ENCODE peak calls at places on chromosomes 5 and 9, in five cellular contexts. S, G, J, F and U are unnamed samples.

GRCh38 chr5:14356305-14356704 is 213.2 kb downstream of the TRIO start:
- DNase-seq in G (no peak), S (no peak), J (no peak), F (no peak), U (no peak)

GRCh38 chr9:1883004-1883403 is 132.1 kb upstream of the SMARCA2 start:
- DNase-seq in S (no peak), G (no peak), J (no peak), F (no peak), U (no peak)

GRCh38 chr9:37987467-37987981 is 81.5 kb downstream of the SHB start:
- DNase-seq in G (no peak), S (no peak), F (no peak), J (no peak), U (no peak)

GRCh38 chr9:14030350-14030823 is 283.6 kb downstream of the NFIB start:
- DNase-seq in S (no peak), G (no peak), J (no peak), F (no peak), U (no peak)

GRCh38 chr9:95048225-95049087 is 269.1 kb downstream of the FANCC start:
- DNase-seq in F (no peak), S (no peak), G (peak), J (no peak), U (peak)

GRCh38 chr5:122656107-122656506 is 118.8 kb upstream of the SNX2 start:
- DNase-seq in S (no peak), J (no peak), F (no peak), G (no peak), U (no peak)

GRCh38 chr5:73093943-73094342 is 26.4 kb upstream of the TMEM171 start:
- DNase-seq in G (no peak), J (no peak), S (no peak), F (no peak), U (peak)

GRCh38 chr9:115193777-115194176 is 75.8 kb upstream of the TNC start:
- DNase-seq in S (no peak), J (no peak), G (peak), F (no peak), U (no peak)

GRCh38 chr5:169861934-169862333 is 118.4 kb downstream of the INSYN2B start:
- DNase-seq in S (no peak), G (no peak), F (no peak), J (no peak), U (no peak)

GRCh38 chr9:97980479-97980803 is 2.7 kb upstream of the ANP32B start:
- DNase-seq in S (no peak), G (no peak), F (no peak), J (no peak), U (no peak)

GRCh38 chr9:38692707-38693106 is 27.2 kb downstream of the FAM240B start:
- DNase-seq in G (no peak), J (no peak), F (no peak), S (no peak), U (no peak)

GRCh38 chr5:19615661-19616060 is 372.3 kb downstream of the CDH18 start:
- DNase-seq in S (no peak), G (no peak), F (no peak), J (no peak), U (no peak)

GRCh38 chr5:94847726-94848125 is 229.3 kb downstream of the SLF1 start:
- DNase-seq in F (no peak), S (no peak), J (no peak), G (no peak), U (no peak)

GRCh38 chr9:114178756-114179450 is 23.6 kb downstream of the COL27A1 start:
- DNase-seq in S (peak), J (no peak), G (no peak), F (no peak), U (no peak)

GRCh38 chr9:114914139-114914538 is 16.3 kb downstream of the TNFSF8 start:
- DNase-seq in S (no peak), G (peak), J (no peak), F (no peak), U (peak)

GRCh38 chr5:29697786-29698414 is 1495.6 kb upstream of the CDH6 start:
- DNase-seq in J (no peak), G (peak), F (no peak), S (no peak), U (peak)

GRCh38 chr9:130662927-130663257 is 1.5 kb upstream of the PRDM12 start:
- DNase-seq in F (no peak), S (no peak), G (peak), J (no peak), U (no peak)

GRCh38 chr5:95924720-95925119 is 36.9 kb downstream of the ELL2 start:
- DNase-seq in F (no peak), J (no peak), S (no peak), G (no peak), U (no peak)

GRCh38 chr5:169691473-169691872 is 54.4 kb downstream of the DOCK2 start:
- DNase-seq in J (no peak), G (no peak), S (no peak), F (no peak), U (no peak)

GRCh38 chr9:133257398-133258053 is 17.5 kb downstream of the ABO start:
- DNase-seq in S (no peak), F (no peak), J (no peak), G (no peak), U (peak)

GRCh38 chr5:159257007-159257406 is 6.1 kb upstream of the UBLCP1 start:
- DNase-seq in S (no peak), G (no peak), F (no peak), J (no peak), U (no peak)

GRCh38 chr9:32380944-32381343 is 3.5 kb upstream of the ACO1 start:
- DNase-seq in J (no peak), F (no peak), S (no peak), G (no peak), U (no peak)

GRCh38 chr5:170357853-170358497 is 31.2 kb downstream of the KCNMB1 start:
- DNase-seq in J (no peak), F (no peak), S (no peak), G (no peak), U (no peak)

GRCh38 chr5:135057233-135057632 is 23.2 kb upstream of the PITX1 start:
- DNase-seq in J (no peak), F (no peak), S (no peak), G (no peak), U (no peak)

GRCh38 chr5:126939887-126940286 is 90.5 kb downstream of the MARCHF3 start:
- DNase-seq in S (no peak), F (no peak), J (no peak), G (no peak), U (no peak)

GRCh38 chr5:140345919-140346347 is 470 bp downstream of the HBEGF start:
- DNase-seq in S (no peak), F (no peak), G (peak), J (peak), U (peak)

GRCh38 chr9:92180669-92181181 is 65.5 kb upstream of the SPTLC1 start:
- DNase-seq in G (no peak), F (no peak), J (no peak), S (peak), U (peak)

GRCh38 chr9:126624912-126625311 is 11.2 kb downstream of the LMX1B start:
- DNase-seq in S (no peak), G (peak), F (no peak), J (no peak), U (no peak)
- H3K4me3 ChIP-seq in S (no peak), G (peak), F (no peak), J (no peak), U (no peak)

DNA sequence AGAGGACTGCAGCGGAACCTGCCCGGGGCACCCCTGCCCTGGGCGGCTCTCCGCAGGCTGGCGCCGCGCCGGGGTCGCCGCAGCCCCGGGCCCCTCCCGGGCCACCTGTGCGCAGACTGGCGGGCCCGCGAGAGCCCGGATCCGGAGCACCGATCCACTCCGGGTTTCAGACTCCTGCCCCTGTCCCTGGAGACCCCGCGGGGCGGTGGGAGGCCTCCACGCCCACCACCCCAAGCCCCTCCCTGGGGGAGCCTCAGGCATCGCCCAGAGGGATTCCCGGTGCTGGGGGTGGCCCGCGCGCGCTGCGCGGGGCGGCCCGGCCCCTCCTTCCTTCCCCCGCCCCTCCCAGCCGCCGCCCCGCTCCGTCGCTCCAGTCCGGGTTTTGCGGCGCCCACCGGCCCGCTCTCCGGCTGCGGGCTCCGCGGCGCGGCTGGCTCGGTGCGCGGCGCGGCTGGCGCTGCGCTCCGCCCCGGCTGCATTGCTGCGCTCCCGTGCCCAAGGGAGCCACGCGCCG is at the start of gene UNC5A:
- DNase-seq in G (peak), F (no peak), J (no peak), S (no peak), U (peak)
- H3K4me3 ChIP-seq in G (peak), F (peak), J (peak), S (peak), U (peak)

GRCh38 chr5:160466889-160467554 is 45.4 kb downstream of the PTTG1 start:
- DNase-seq in G (no peak), S (no peak), J (no peak), F (no peak), U (no peak)
- H3K4me3 ChIP-seq in G (no peak), S (peak), J (no peak), F (peak), U (no peak)

DNA sequence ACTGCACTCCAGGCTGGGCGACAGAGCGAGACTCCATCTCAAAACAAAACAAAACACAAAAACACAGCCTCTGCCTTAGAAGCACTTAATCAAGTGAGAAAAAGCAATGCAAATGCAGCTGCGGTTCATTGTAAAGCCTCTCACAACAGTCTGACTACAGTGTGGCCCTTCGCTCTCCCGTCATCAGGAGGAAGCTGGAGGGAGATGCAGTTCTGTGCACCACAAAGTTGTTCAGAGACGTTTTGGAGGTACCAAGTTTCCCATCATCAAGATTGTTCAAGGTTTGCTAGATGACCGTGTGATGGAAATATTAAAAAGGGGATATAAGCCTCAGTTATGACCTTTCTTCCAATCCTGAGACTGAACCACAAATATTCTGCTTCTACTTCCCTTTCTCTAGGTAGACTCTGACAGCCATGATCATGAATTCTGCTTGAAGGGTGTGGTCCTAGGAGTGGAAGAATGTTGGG is 40.9 kb downstream of the SEC61B start:
- DNase-seq in S (no peak), J (no peak), F (no peak), G (no peak), U (no peak)
- H3K4me3 ChIP-seq in S (no peak), J (no peak), F (no peak), G (no peak), U (no peak)

GRCh38 chr9:84794981-84795637 is 125.6 kb downstream of the NTRK2 start:
- DNase-seq in G (no peak), S (no peak), J (no peak), F (no peak), U (no peak)
- H3K4me3 ChIP-seq in G (no peak), S (no peak), J (no peak), F (no peak), U (no peak)

DNA sequence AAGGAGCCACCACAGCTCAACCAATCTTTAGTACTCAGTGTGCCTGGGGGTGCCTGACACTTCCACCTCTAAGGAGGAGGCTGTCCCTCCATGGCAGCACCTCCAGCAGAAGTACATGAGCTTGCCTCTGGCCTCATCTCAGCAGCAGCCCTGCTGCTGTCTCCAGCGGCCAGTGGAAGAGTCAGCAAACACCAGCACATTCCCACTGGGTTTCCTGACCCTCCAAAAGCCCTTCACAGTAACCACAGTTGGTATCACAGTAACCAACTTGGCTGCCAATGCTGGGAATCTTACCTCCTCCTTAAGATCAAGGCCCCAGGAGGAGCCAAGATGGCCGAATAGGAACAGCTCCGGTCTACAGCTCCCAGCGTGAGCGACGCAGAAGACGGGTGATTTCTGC is 29.4 kb downstream of the FSTL4 start:
- DNase-seq in G (no peak), F (no peak), S (no peak), J (no peak), U (peak)
- H3K4me3 ChIP-seq in G (no peak), F (no peak), S (no peak), J (no peak), U (no peak)

GRCh38 chr5:88678780-88679491 is 204.0 kb downstream of the MEF2C start:
- DNase-seq in J (no peak), S (no peak), F (no peak), G (no peak), U (no peak)

GRCh38 chr5:88679638-88680037 is 203.3 kb downstream of the MEF2C start:
- DNase-seq in F (no peak), S (no peak), J (no peak), G (peak), U (no peak)

GRCh38 chr5:88681402-88681801 is 201.6 kb downstream of the MEF2C start:
- DNase-seq in S (no peak), F (no peak), J (no peak), G (no peak), U (no peak)

GRCh38 chr5:88677943-88678779 is 204.8 kb downstream of the MEF2C start:
- DNase-seq in F (no peak), G (peak), J (no peak), S (no peak), U (no peak)

GRCh38 chr5:88680253-88681132 is 202.5 kb downstream of the MEF2C start:
- DNase-seq in G (peak), F (no peak), S (no peak), J (peak), U (peak)
- H3K4me3 ChIP-seq in G (peak), F (peak), S (peak), J (peak), U (no peak)

GRCh38 chr5:37740331-37741066 is 99.3 kb downstream of the GDNF start:
- DNase-seq in S (no peak), G (no peak), F (no peak), J (no peak), U (no peak)
- H3K4me3 ChIP-seq in S (peak), G (no peak), F (no peak), J (no peak), U (no peak)

DNA sequence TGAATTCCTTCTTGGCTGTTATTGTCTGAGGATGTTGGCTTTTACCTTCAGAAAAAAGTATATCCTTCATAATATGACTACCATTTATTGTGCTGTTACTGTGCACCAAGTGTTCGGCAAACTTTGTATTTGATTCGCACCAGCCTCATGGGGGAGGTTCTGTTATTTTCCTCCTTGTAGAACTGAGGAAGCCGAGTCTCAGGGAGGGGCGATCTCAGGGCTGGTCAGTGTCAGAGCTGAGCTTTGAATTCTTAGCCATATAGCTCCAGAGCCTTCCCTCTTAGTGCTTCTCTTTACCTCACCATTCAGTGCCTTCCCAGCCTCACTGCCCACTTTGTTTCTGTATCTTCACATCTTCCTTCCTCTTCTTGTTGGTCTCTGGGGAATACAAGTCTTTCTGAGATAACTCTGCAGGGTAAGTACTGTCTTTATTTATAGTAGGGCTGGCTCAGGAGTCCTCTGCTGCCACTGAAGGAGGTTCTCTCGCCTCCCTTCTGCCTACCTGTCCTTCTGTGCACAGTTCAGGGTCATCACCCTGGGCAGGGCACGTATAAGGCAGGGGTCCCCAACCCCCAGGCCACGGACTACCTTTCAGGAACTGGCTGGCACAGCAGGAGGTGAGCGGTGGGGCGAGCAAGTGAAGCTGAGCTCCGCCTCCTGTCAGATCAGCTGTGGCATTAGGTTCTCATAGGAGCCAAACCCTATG is 48.4 kb downstream of the GALNT10 start:
- DNase-seq in G (no peak), J (no peak), S (no peak), F (no peak), U (peak)
- H3K4me3 ChIP-seq in G (no peak), J (no peak), S (no peak), F (no peak), U (no peak)